ENCODE peak calls at places on chromosomes 16 and 17, in six cellular contexts. O is NT2/D1; X is left ventricle myocardium inferior; K is CD4-positive, CD25-positive, alpha-beta regulatory T cell; L is uterus; R is CD8-positive, alpha-beta T cell. D is an unnamed sample.

GRCh38 chr17:66353937-66354401 is 51.6 kb downstream of the PRKCA start:
- DNase-seq in O (no peak), X (no peak), K (no peak), L (peak), R (no peak), D (no peak)

GRCh38 chr17:18320301-18320700 is 5.2 kb downstream of the SMCR8 start:
- DNase-seq in O (no peak), X (no peak), K (no peak), L (no peak), R (no peak), D (no peak)

GRCh38 chr16:8935989-8936388 is 27.7 kb downstream of the USP7 start:
- DNase-seq in O (no peak), X (no peak), K (no peak), L (no peak), R (no peak), D (peak)

GRCh38 chr16:31253642-31254045 is 6.1 kb upstream of the ITGAM start:
- DNase-seq in O (no peak), X (peak), K (no peak), L (no peak), R (no peak), D (no peak)

GRCh38 chr17:17189559-17189958 is 16.6 kb downstream of the PLD6 start:
- DNase-seq in O (no peak), X (no peak), K (no peak), L (no peak), R (no peak), D (no peak)

GRCh38 chr16:50575743-50576142 is 27.5 kb downstream of the NKD1 start:
- DNase-seq in O (no peak), X (no peak), K (no peak), L (no peak), R (no peak), D (no peak)

GRCh38 chr16:66930189-66930588 is 4.0 kb downstream of the CIAO2B start:
- DNase-seq in O (no peak), X (no peak), K (no peak), L (no peak), R (no peak), D (no peak)

GRCh38 chr17:41284546-41284945 is 9.0 kb downstream of the KRTAP9-7 start:
- DNase-seq in O (no peak), X (no peak), K (no peak), L (no peak), R (no peak), D (no peak)

GRCh38 chr16:57413301-57413730 is 8.7 kb downstream of the CCL17 start:
- DNase-seq in O (no peak), X (no peak), K (no peak), L (no peak), R (no peak), D (peak)

GRCh38 chr16:11674818-11675560 is 6.7 kb downstream of the SNN start:
- DNase-seq in O (no peak), X (no peak), K (no peak), L (peak), R (no peak), D (no peak)

GRCh38 chr17:47305302-47305923 is 18.3 kb upstream of the EFCAB13 start:
- DNase-seq in O (no peak), X (no peak), K (no peak), L (no peak), R (no peak), D (no peak)

GRCh38 chr16:53058441-53058840 is 3.6 kb downstream of the CHD9 start:
- DNase-seq in O (no peak), X (no peak), K (no peak), L (no peak), R (no peak), D (no peak)

GRCh38 chr16:53007095-53007494 is 45.6 kb downstream of the CHD9NB start:
- DNase-seq in O (no peak), X (no peak), K (no peak), L (no peak), R (no peak), D (no peak)

GRCh38 chr17:35566955-35567354 is 6.3 kb upstream of the SLFN14 start:
- DNase-seq in O (no peak), X (no peak), K (no peak), L (no peak), R (no peak), D (no peak)
- H3K4me3 ChIP-seq in O (peak), X (peak), K (no peak), L (peak), R (no peak), D (peak)

GRCh38 chr16:49280022-49280741 is 1.5 kb downstream of the CBLN1 start:
- DNase-seq in O (peak), X (no peak), K (no peak), L (no peak), R (no peak), D (no peak)
- H3K4me3 ChIP-seq in O (peak), X (peak), K (no peak), L (no peak), R (no peak), D (no peak)

GRCh38 chr16:74601131-74601871 is 5.6 kb downstream of the GLG1 start:
- DNase-seq in O (no peak), X (no peak), K (peak), L (no peak), R (peak), D (peak)

GRCh38 chr16:74605746-74606520 is 981 bp downstream of the GLG1 start:
- DNase-seq in O (no peak), X (no peak), K (no peak), L (no peak), R (no peak), D (no peak)

GRCh38 chr16:74605332-74605731 is 1.6 kb downstream of the GLG1 start:
- DNase-seq in O (no peak), X (no peak), K (no peak), L (no peak), R (no peak), D (no peak)

GRCh38 chr16:74606521-74607309 is at the start of gene GLG1:
- DNase-seq in O (peak), X (peak), K (peak), L (peak), R (peak), D (peak)

GRCh38 chr16:74603848-74604247 is 3.1 kb downstream of the GLG1 start:
- DNase-seq in O (no peak), X (no peak), K (no peak), L (no peak), R (no peak), D (no peak)
- H3K4me3 ChIP-seq in O (no peak), X (no peak), K (peak), L (no peak), R (no peak), D (no peak)

GRCh38 chr17:13490427-13490826 is 111.3 kb downstream of the HS3ST3A1 start:
- DNase-seq in O (no peak), X (no peak), K (no peak), L (no peak), R (no peak), D (no peak)
- H3K4me3 ChIP-seq in O (no peak), X (no peak), K (no peak), L (no peak), R (no peak), D (no peak)

DNA sequence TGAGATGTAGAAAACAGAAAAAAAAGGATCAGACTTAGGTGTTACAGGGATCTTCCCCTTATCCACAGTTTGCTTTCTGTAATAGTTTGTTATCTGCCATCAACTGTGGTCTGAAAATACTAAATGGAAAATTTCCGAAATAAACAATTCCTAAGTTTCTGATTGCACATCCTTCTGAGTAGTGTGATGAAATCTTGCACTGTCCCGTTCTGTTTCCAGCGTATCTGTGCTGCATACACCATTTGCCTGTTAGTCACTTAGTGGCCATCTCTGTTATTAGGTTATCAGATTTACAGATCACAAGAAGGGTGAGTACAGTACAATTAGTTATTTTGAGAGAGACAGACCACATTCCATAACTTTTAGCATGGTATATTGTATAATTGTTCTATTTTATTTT is 185.6 kb upstream of the CPHXL start:
- DNase-seq in O (no peak), X (no peak), K (no peak), L (no peak), R (no peak), D (no peak)
- H3K4me3 ChIP-seq in O (no peak), X (no peak), K (no peak), L (no peak), R (no peak), D (no peak)

GRCh38 chr17:39926135-39926587 is 1.2 kb downstream of the ORMDL3 start:
- DNase-seq in O (no peak), X (no peak), K (no peak), L (no peak), R (no peak), D (no peak)
- H3K4me3 ChIP-seq in O (peak), X (peak), K (peak), L (no peak), R (peak), D (peak)

GRCh38 chr17:2111691-2112090 is 56.8 kb downstream of the HIC1 start:
- DNase-seq in O (no peak), X (no peak), K (no peak), L (no peak), R (no peak), D (no peak)
- H3K4me3 ChIP-seq in O (no peak), X (no peak), K (no peak), L (no peak), R (no peak), D (no peak)

DNA sequence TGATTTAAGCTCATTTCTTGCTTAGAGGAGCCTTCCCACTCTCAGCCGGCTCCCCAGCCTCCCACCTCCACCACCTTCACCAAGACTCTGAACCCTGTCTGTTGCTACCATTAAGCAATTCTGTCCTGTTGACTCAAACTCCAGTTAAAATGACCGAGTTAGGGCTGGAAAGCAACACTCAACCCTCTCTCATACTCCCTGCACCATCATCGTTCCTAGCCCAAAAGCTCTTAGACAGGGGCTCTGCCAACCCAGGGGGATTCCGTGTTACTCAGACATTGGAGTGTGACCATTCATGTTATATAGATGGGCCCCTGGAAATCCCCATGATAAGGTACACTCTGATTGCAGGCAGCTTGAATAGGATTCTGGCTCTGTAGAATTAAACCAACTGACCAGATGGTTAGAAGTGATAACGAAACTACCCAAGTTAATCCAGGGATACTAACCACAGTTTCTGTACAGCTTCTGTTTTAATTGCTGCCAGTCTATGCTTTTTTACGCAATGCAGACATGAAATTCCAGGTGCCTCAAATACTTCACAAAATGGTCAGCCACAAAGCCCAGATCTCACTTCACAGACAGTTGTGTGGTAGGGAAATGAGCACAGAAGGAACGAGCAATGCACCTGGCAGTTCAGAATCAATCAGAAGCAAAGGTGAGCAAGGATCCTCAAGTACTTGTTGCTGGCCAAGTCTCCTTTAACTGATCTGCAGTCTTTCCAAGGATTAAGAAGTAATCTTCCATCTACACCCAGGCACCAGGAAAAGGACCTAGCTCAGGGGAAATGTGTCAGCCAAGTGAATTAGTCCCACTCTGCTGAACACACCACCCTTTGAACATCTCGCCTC is 2.1 kb downstream of the SSTR2 start:
- DNase-seq in O (no peak), X (no peak), K (no peak), L (no peak), R (no peak), D (peak)
- H3K4me3 ChIP-seq in O (no peak), X (peak), K (no peak), L (no peak), R (no peak), D (peak)